ENCODE peak calls at places on chromosome 15, in eight cellular contexts. G is T1000; P is substantia nigra; E is stimulated activated naive CD4-positive, alpha-beta T cell; Q is GOT3; Z is amygdala; W is naive thymus-derived CD8-positive, alpha-beta T cell; X is EL. C is an unnamed sample.

GRCh38 chr15:78811124-78811824 is at the start of gene ADAMTS7:
- DNase-seq in P (peak), G (peak), E (no peak), X (peak), W (peak), Q (peak), Z (peak), C (peak)

GRCh38 chr15:48059786-48060185 is 61.0 kb upstream of the SLC24A5 start:
- DNase-seq in E (no peak), Q (no peak), P (no peak), X (no peak), Z (peak), G (no peak), W (no peak), C (no peak)

GRCh38 chr15:68344600-68344999 is 67.1 kb downstream of the FEM1B start:
- DNase-seq in Z (no peak), X (no peak), E (no peak), W (no peak), Q (no peak), G (no peak), P (no peak), C (no peak)

GRCh38 chr15:90637693-90638092 is 79.5 kb upstream of the BLM start:
- DNase-seq in P (no peak), E (no peak), W (no peak), Q (no peak), X (no peak), G (no peak), Z (no peak), C (no peak)

GRCh38 chr15:40927497-40928346 is 1.4 kb upstream of the DLL4 start:
- DNase-seq in E (no peak), P (no peak), Z (no peak), W (no peak), X (no peak), G (no peak), Q (no peak), C (no peak)

GRCh38 chr15:60096157-60096556 is 92.0 kb downstream of the FOXB1 start:
- DNase-seq in Q (no peak), E (no peak), X (peak), P (no peak), G (no peak), Z (no peak), W (no peak), C (peak)

GRCh38 chr15:45378913-45379262 is 544 bp upstream of the GATM start:
- DNase-seq in E (no peak), Q (no peak), Z (no peak), W (no peak), G (no peak), P (no peak), X (no peak), C (no peak)

GRCh38 chr15:69841046-69841828 is 256.5 kb downstream of the TLE3 start:
- DNase-seq in P (no peak), Q (no peak), W (no peak), X (no peak), G (no peak), E (no peak), Z (no peak), C (no peak)

GRCh38 chr15:77036537-77037474 is 34.1 kb downstream of the TSPAN3 start:
- DNase-seq in W (peak), G (no peak), E (no peak), Q (no peak), P (no peak), X (no peak), Z (no peak), C (no peak)

GRCh38 chr15:70088427-70088826 is 9.3 kb downstream of the TLE3 start:
- DNase-seq in E (no peak), Q (no peak), W (no peak), G (no peak), X (no peak), Z (no peak), P (no peak), C (no peak)

GRCh38 chr15:48178612-48178931 is 477 bp upstream of the MYEF2 start:
- DNase-seq in G (no peak), X (no peak), Z (no peak), E (no peak), Q (no peak), W (no peak), P (no peak), C (no peak)

GRCh38 chr15:84079885-84080777 is 155.4 kb upstream of the GOLGA6L4 start:
- DNase-seq in W (peak), E (peak), Z (peak), G (no peak), P (no peak), Q (no peak), X (peak), C (no peak)

GRCh38 chr15:83285979-83286553 is 1.6 kb upstream of the BNC1 start:
- DNase-seq in Z (no peak), P (no peak), E (no peak), Q (no peak), G (no peak), W (no peak), X (peak), C (peak)

GRCh38 chr15:90174140-90174891 is 26.8 kb upstream of the SEMA4B start:
- DNase-seq in W (no peak), G (no peak), Z (peak), Q (no peak), X (no peak), P (peak), E (no peak), C (no peak)

GRCh38 chr15:78129098-78130011 is 1.9 kb downstream of the CIB2 start:
- DNase-seq in W (no peak), E (no peak), P (no peak), X (no peak), Q (no peak), Z (no peak), G (no peak), C (no peak)

GRCh38 chr15:77112819-77113569 is 42.1 kb upstream of the TSPAN3 start:
- DNase-seq in P (no peak), W (no peak), Q (no peak), G (no peak), E (no peak), Z (no peak), X (no peak), C (no peak)

GRCh38 chr15:65833501-65834220 is 35.6 kb upstream of the RAB11A start:
- DNase-seq in P (no peak), Q (no peak), E (no peak), G (no peak), X (no peak), Z (no peak), W (no peak), C (no peak)

GRCh38 chr15:89630974-89631901 is 24.0 kb downstream of the KIF7 start:
- DNase-seq in X (no peak), Z (no peak), G (no peak), P (no peak), Q (no peak), E (no peak), W (no peak), C (no peak)

GRCh38 chr15:100766225-100767001 is 113.2 kb upstream of the ALDH1A3 start:
- DNase-seq in X (no peak), Q (no peak), E (no peak), W (no peak), P (no peak), Z (no peak), G (no peak), C (no peak)

GRCh38 chr15:48617619-48618018 is 27.9 kb downstream of the FBN1 start:
- DNase-seq in E (no peak), Q (no peak), G (no peak), P (no peak), W (no peak), X (peak), Z (no peak), C (no peak)

GRCh38 chr15:90191795-90192494 is 9.2 kb upstream of the SEMA4B start:
- DNase-seq in Z (peak), W (peak), P (peak), Q (no peak), G (no peak), E (peak), X (peak), C (peak)

GRCh38 chr15:65937476-65937875 is 68.2 kb downstream of the RAB11A start:
- DNase-seq in G (no peak), E (no peak), X (peak), W (no peak), Z (peak), P (no peak), Q (no peak), C (peak)

GRCh38 chr15:82999905-83000671 is 11.4 kb downstream of the C15orf40 start:
- DNase-seq in G (no peak), X (peak), Z (peak), W (no peak), E (peak), Q (no peak), P (no peak), C (peak)

GRCh38 chr15:72033711-72034110 is 84.2 kb downstream of the MYO9A start:
- DNase-seq in W (no peak), X (peak), Q (no peak), G (no peak), E (no peak), Z (no peak), P (no peak), C (no peak)

GRCh38 chr15:33195283-33195682 is 769 bp upstream of the FMN1 start:
- DNase-seq in Z (no peak), P (no peak), E (no peak), G (no peak), W (no peak), X (no peak), Q (no peak), C (no peak)

GRCh38 chr15:44735482-44736260 is 657 bp upstream of the TRIM69 start:
- DNase-seq in X (no peak), Z (no peak), P (no peak), E (no peak), Q (no peak), W (no peak), G (no peak), C (no peak)

GRCh38 chr15:66707310-66708160 is 5.5 kb downstream of the SMAD6 start:
- DNase-seq in W (no peak), X (peak), P (no peak), G (no peak), E (no peak), Z (no peak), Q (no peak), C (no peak)

GRCh38 chr15:95718441-95718840 is 612.1 kb upstream of the NR2F2 start:
- DNase-seq in G (no peak), X (no peak), P (no peak), Z (no peak), W (no peak), E (no peak), Q (no peak), C (no peak)

GRCh38 chr15:52097176-52097575 is 15.4 kb downstream of the BCL2L10 start:
- DNase-seq in P (no peak), G (no peak), W (no peak), Q (no peak), Z (no peak), X (no peak), E (no peak), C (no peak)

GRCh38 chr15:77797270-77797669 is 164.6 kb upstream of the LINGO1 start:
- DNase-seq in P (no peak), E (no peak), W (no peak), Z (no peak), G (no peak), Q (no peak), X (no peak), C (no peak)

GRCh38 chr15:31433101-31433500 is 106.5 kb downstream of the KLF13 start:
- DNase-seq in W (no peak), G (no peak), X (no peak), P (no peak), Q (no peak), Z (no peak), E (no peak), C (no peak)

GRCh38 chr15:96312641-96313335 is 17.7 kb upstream of the NR2F2 start:
- DNase-seq in W (no peak), E (no peak), P (no peak), Z (no peak), G (no peak), Q (no peak), X (peak), C (no peak)

C was measured in A172.